ENCODE peak calls at places on chromosomes 2 and 18, in six cellular contexts. R is lung, A is fibroblast of lung, K is mucosa of descending colon, D is heart left ventricle, X is breast epithelium. B is an unnamed sample.

GRCh38 chr2:86476092-86476491 is 34.9 kb downstream of the KDM3A start:
- DNase-seq in X (no peak), A (peak), D (no peak), K (no peak), R (no peak), B (no peak)

GRCh38 chr2:232230557-232230956 is 148.0 kb upstream of the ALPP start:
- DNase-seq in D (no peak), R (no peak), X (no peak), K (peak), A (no peak), B (no peak)

GRCh38 chr2:218799990-218800389 is 18.0 kb downstream of the CYP27A1 start:
- DNase-seq in K (no peak), D (no peak), A (no peak), X (no peak), R (no peak), B (no peak)

GRCh38 chr2:231357931-231358330 is 37.6 kb upstream of the B3GNT7 start:
- DNase-seq in D (no peak), K (no peak), A (no peak), X (peak), R (no peak), B (no peak)

GRCh38 chr2:179049203-179049545 is 763 bp downstream of the CCDC141 start:
- DNase-seq in A (no peak), R (no peak), K (no peak), X (no peak), D (no peak), B (no peak)

GRCh38 chr2:239193925-239194687 is 206.7 kb downstream of the HDAC4 start:
- DNase-seq in R (no peak), K (peak), X (peak), D (no peak), A (no peak), B (peak)

GRCh38 chr2:94869552-94870391 is 1.5 kb upstream of the TEKT4 start:
- DNase-seq in R (no peak), A (no peak), K (no peak), D (no peak), X (no peak), B (no peak)

GRCh38 chr2:127080941-127081769 is 25.8 kb downstream of the BIN1 start:
- DNase-seq in A (peak), D (no peak), R (no peak), K (peak), X (no peak), B (no peak)

GRCh38 chr2:2846379-2847130 is 515.5 kb upstream of the MYT1L start:
- DNase-seq in D (peak), A (no peak), R (peak), K (no peak), X (no peak), B (no peak)

GRCh38 chr18:50878345-50879301 is at the start of gene ME2:
- DNase-seq in D (peak), A (peak), R (peak), X (peak), K (peak), B (peak)

DNA sequence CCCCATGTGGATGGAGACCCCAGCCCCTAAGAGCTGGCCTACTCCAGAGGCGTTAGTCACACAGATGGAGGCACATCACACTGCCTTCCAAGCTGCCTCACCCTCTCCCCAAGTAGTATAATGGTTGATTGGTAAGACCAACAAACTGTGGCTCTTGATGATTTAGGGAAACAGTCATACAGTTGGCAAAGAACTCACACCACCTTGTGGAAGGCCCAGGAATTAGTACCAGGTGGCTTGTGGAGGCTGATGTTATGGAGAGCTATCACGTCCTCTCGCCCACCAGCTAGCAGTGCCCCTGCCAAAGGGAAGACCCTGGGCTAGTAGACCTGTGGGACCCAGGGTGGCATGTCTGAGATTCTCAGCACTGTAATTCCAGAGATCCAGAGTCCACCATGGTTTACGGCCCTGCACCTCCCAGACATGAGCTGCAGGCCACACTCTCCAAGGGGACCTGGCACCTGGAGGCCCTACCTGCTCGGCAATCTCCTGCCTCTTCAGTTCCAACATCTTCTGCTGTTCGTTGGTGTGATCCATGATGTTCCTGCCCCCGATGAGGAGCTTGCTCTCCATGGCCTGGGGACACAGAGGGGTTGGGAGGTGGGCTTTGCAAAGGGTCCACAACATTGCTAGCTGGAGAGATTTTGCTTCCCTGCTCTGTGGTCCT is 26.3 kb downstream of the KIF3C start:
- DNase-seq in K (no peak), D (no peak), R (no peak), A (no peak), X (no peak), B (no peak)
- TF ChIP-seq CTCF in K (no peak), D (no peak), R (no peak), A (no peak), X (no peak), B (no peak)

DNA sequence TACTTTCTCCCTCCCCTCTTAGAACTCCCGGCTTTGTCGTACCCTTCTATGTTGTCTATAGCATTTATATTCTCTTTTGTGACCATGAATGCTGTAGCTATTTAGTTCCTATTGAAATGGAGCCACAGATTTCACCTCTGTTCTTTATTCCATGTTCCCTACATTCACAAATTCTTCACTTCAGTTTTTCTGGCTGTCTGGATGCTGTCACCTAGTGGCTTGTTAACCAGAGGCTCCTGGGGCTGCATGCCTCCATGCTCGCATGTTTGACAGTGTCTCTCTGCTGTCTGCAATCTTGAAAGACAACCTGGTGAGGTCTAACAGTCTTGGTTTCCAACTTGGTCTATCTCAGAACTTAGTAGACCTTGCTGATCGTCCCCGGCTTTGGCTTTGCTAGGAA is 48.2 kb downstream of the CFAP221 start:
- DNase-seq in A (no peak), R (no peak), D (no peak), X (no peak), K (no peak), B (no peak)
- TF ChIP-seq CTCF in A (no peak), R (no peak), D (no peak), X (no peak), K (no peak), B (peak)

DNA sequence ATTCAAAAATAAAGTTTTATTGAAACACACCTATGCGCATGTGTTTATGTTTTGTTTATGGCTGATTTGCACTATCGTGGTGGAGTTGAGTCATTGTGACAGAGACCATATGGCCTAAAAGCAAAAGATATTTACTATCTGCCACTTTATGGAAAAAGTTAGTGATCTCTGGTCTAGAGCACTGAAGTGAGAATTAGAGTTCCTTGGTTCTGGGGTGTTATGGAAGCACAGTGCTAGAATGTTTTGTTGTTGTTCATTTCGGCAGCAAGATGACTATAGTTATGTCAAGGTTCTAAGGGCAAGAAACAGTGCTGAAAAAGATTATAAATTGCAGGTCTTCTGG is 416.5 kb downstream of the SLC4A3 start:
- DNase-seq in K (no peak), X (no peak), A (no peak), R (no peak), D (no peak), B (no peak)
- TF ChIP-seq CTCF in K (no peak), X (no peak), A (no peak), R (no peak), D (no peak), B (no peak)

DNA sequence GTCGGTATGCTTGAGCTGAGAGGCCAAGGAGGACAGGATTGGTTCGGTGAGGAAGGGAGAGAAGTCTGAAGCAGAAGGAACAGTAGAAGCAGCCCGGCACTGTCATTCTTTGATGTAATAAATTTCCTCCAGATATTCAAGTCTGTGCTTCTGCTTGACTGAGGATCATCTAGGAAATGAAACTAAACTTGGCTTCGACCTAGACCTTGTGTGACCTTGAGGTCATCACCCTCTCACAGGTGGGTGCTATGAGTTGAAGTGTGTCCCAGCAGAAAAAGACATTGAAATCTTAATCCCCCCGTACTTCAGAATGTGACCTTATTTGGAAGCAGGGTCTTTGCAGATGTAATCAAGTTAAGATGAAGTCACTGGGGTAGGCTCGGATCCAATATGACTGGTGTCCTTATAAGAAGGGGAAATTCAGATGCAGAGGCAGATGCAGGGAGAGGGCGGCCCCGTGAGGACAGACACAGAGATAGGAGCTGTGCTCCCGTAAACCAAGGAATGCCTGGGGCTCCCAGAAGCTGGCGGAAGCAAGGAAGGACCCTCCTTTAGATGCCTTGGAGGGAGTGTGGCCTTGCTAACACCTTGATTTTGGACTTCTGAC is 49.0 kb downstream of the PRKCE start:
- DNase-seq in A (no peak), D (no peak), K (peak), R (no peak), X (no peak), B (no peak)
- TF ChIP-seq CTCF in A (no peak), D (no peak), K (no peak), R (no peak), X (no peak), B (no peak)

GRCh38 chr2:25041928-25042320 is at the start of gene EFR3B:
- DNase-seq in D (peak), R (peak), A (peak), K (peak), X (peak), B (peak)

GRCh38 chr2:25043241-25043867 is 1.5 kb downstream of the EFR3B start:
- DNase-seq in X (no peak), D (no peak), K (no peak), R (no peak), A (peak), B (no peak)

GRCh38 chr2:25042321-25043240 is 705 bp downstream of the EFR3B start:
- DNase-seq in D (peak), R (peak), X (no peak), A (peak), K (peak), B (no peak)

GRCh38 chr2:25039126-25039525 is 2.8 kb upstream of the EFR3B start:
- DNase-seq in R (no peak), D (no peak), X (no peak), K (no peak), A (no peak), B (no peak)

DNA sequence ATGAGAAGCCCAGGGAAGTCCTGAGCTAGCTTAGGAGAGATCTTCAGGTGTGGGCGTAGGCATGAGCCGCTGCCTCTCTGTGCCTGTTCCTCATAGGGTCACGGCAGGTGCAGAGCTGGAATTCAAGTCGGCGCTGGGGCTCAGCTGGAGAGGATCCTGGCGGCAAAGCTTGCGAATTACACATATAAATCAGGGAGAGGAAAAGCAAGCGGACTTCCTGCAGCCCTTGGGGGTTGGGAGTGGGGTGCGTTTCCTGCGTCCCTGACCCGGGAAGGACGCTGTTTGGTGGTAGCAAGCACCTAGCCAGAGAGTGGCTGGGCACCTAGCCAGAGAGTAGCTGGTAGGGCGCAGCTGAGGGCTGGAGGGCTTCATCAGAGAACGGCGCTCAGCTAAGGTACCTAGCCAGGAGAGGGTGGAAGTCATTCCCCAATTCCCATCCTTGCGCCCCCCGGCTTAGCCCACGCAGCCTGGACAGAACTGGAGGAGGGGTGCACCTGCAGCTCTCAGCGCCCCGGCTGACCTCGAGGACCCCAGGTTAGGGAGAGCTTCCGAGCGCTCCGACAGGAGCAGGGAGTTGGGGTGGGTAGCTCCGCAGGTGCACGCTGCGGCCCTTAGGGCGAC is 459 bp upstream of the EFR3B start:
- DNase-seq in A (peak), K (peak), R (peak), X (peak), D (peak), B (no peak)
- TF ChIP-seq CTCF in A (peak), K (no peak), R (peak), X (no peak), D (no peak), B (peak)

B was measured in ascending aorta.